ENCODE peak calls at places on chromosome 16, in four cellular contexts. O is NT2/D1; E is naive thymus-derived CD8-positive, alpha-beta T cell; H is neuronal stem cell. K is an unnamed sample.

GRCh38 chr16:11128211-11129123 is 127.5 kb downstream of the SOCS1 start:
- DNase-seq in O (no peak), E (no peak), H (no peak), K (no peak)

GRCh38 chr16:2963611-2964415 is at the start of gene KREMEN2:
- DNase-seq in O (no peak), E (peak; percentile 24), H (peak; percentile 64), K (peak; percentile 68)

GRCh38 chr16:75309899-75310430 is 58.5 kb upstream of the BCAR1 start:
- DNase-seq in O (no peak), E (no peak), H (no peak), K (no peak)

GRCh38 chr16:1310832-1311200 is 1.4 kb downstream of the UBE2I start:
- DNase-seq in O (no peak), E (no peak), H (no peak), K (no peak)

GRCh38 chr16:54936979-54937672 is 6.5 kb downstream of the IRX5 start:
- DNase-seq in O (no peak), E (no peak), H (peak; percentile 83), K (no peak)

GRCh38 chr16:85563515-85564276 is 49.4 kb upstream of the GSE1 start:
- DNase-seq in O (no peak), E (no peak), H (no peak), K (no peak)

GRCh38 chr16:87507351-87508069 is 14.7 kb upstream of the ZCCHC14 start:
- DNase-seq in O (no peak), E (no peak), H (no peak), K (no peak)

GRCh38 chr16:86088816-86089215 is 189.9 kb downstream of the IRF8 start:
- DNase-seq in O (no peak), E (no peak), H (no peak), K (no peak)

GRCh38 chr16:57637424-57637823 is 9.0 kb downstream of the ADGRG1 start:
- DNase-seq in O (no peak), E (no peak), H (peak; percentile 40), K (no peak)

GRCh38 chr16:14418795-14419225 is 211.2 kb downstream of the PARN start:
- DNase-seq in O (no peak), E (no peak), H (no peak), K (no peak)

GRCh38 chr16:61937646-61938045 is 98.6 kb downstream of the CDH8 start:
- DNase-seq in O (no peak), E (no peak), H (no peak), K (no peak)